ENCODE peak calls at places on chromosomes 16 and 17, in ten cellular contexts. P is H7; V is NCI-H1092 treated with DMSO at 0.1 percent for 48 hours; W is RPMI7951; I is NCI-H2171 treated with DMSO at 0.1 percent for 48 hours; O is activated naive CD4-positive, alpha-beta T cell treated with Interleukin-2 at 50 U/mL for 16 hours; N is kidney tubule cell; F is NCI-H1694 treated with DMSO at 0.1 percent for 48 hours; L is GM04503; K is choroid plexus epithelial cell. H is an unnamed sample.

GRCh38 chr16:84514874-84515835 is 10.7 kb upstream of the MEAK7 start:
- DNase-seq in K (no peak), O (peak), L (no peak), N (no peak), P (no peak), I (no peak), W (no peak), F (no peak), V (peak), H (no peak)

GRCh38 chr17:65698381-65699061 is 137.1 kb upstream of the AXIN2 start:
- DNase-seq in V (no peak), K (peak), O (no peak), F (no peak), W (no peak), L (no peak), I (no peak), P (no peak), N (peak), H (no peak)

GRCh38 chr17:4931974-4932373 is at the start of gene GP1BA:
- DNase-seq in I (no peak), O (no peak), K (no peak), P (no peak), N (no peak), W (peak), V (no peak), L (no peak), F (no peak), H (no peak)

GRCh38 chr17:49817993-49818392 is 29.5 kb downstream of the KAT7 start:
- DNase-seq in I (no peak), F (no peak), K (no peak), P (no peak), O (peak), N (no peak), V (no peak), W (no peak), L (no peak), H (no peak)

GRCh38 chr17:42889809-42890208 is 10.8 kb upstream of the G6PC1 start:
- DNase-seq in F (no peak), N (no peak), L (no peak), V (no peak), I (no peak), O (no peak), K (no peak), W (no peak), P (no peak), H (no peak)

GRCh38 chr17:71252446-71252845 is 868.4 kb upstream of the SOX9 start:
- DNase-seq in O (no peak), V (no peak), N (no peak), W (no peak), I (no peak), K (no peak), L (no peak), F (no peak), P (no peak), H (no peak)

GRCh38 chr17:40327735-40328385 is 18.9 kb downstream of the RARA start:
- DNase-seq in I (no peak), N (no peak), P (no peak), L (no peak), K (no peak), V (no peak), W (no peak), O (no peak), F (no peak), H (no peak)

GRCh38 chr17:80441133-80441578 is 26.2 kb downstream of the ENDOV start:
- DNase-seq in I (peak), W (peak), L (no peak), P (peak), K (peak), O (peak), V (no peak), N (no peak), F (peak), H (peak)

GRCh38 chr16:8931864-8932263 is 31.8 kb downstream of the USP7 start:
- DNase-seq in L (no peak), O (peak), V (no peak), F (no peak), W (peak), K (peak), I (no peak), N (peak), P (peak), H (peak)

GRCh38 chr17:77479372-77479781 is 338.6 kb downstream of the SEC14L1 start:
- DNase-seq in F (no peak), L (no peak), V (no peak), N (no peak), K (no peak), W (no peak), O (no peak), I (no peak), P (peak), H (no peak)